ENCODE peak calls at places on chromosomes 11 and 22, in eight cellular contexts. W, C, X, F, S, J, K and G are unnamed samples.

GRCh38 chr11:95231881-95232605 is 1.0 kb upstream of the SESN3 start:
- DNase-seq in C (peak), W (no peak), F (peak), S (peak), K (peak), X (peak), J (peak), G (peak)

GRCh38 chr11:74268451-74268850 is 43.0 kb downstream of the P4HA3 start:
- DNase-seq in W (no peak), S (no peak), J (no peak), X (no peak), K (peak), C (no peak), F (no peak), G (no peak)

GRCh38 chr22:48722661-48723060 is 1105.0 kb downstream of the BRD1 start:
- DNase-seq in W (no peak), F (no peak), S (no peak), K (no peak), C (no peak), J (no peak), X (no peak), G (no peak)

GRCh38 chr11:70423523-70424505 is 25.5 kb downstream of the CTTN start:
- DNase-seq in J (no peak), X (no peak), K (peak), F (peak), S (peak), C (no peak), W (no peak), G (no peak)

GRCh38 chr22:25898707-25899365 is 156.8 kb downstream of the MYO18B start:
- DNase-seq in S (no peak), K (peak), W (no peak), C (peak), X (no peak), J (no peak), F (no peak), G (no peak)

GRCh38 chr22:24370426-24370825 is 57.0 kb upstream of the ADORA2A start:
- DNase-seq in X (no peak), J (no peak), K (no peak), F (no peak), W (no peak), S (peak), C (no peak), G (no peak)

GRCh38 chr11:118113031-118113430 is 26.3 kb upstream of the SMIM35 start:
- DNase-seq in S (no peak), J (no peak), K (no peak), W (no peak), X (no peak), C (no peak), F (no peak), G (no peak)

GRCh38 chr11:62725686-62726085 is 1.6 kb downstream of the HNRNPUL2 start:
- DNase-seq in F (no peak), X (no peak), K (no peak), J (no peak), C (no peak), W (no peak), S (peak), G (no peak)

GRCh38 chr22:20653012-20653794 is 120.7 kb upstream of the SERPIND1 start:
- DNase-seq in C (no peak), S (no peak), X (no peak), F (no peak), J (no peak), W (no peak), K (no peak), G (no peak)

GRCh38 chr11:124760205-124760652 is 1.9 kb downstream of the ESAM start:
- DNase-seq in J (no peak), K (no peak), X (no peak), C (no peak), W (no peak), S (no peak), F (no peak), G (no peak)

GRCh38 chr11:2355000-2355644 is 22.0 kb upstream of the CD81 start:
- DNase-seq in W (no peak), J (no peak), F (no peak), S (no peak), K (peak), X (no peak), C (no peak), G (no peak)

GRCh38 chr11:119983240-119983732 is 154.6 kb downstream of the TRIM29 start:
- DNase-seq in J (no peak), F (no peak), C (no peak), X (no peak), W (no peak), K (no peak), S (no peak), G (no peak)

GRCh38 chr11:43947003-43947500 is 4.6 kb downstream of the C11orf96 start:
- DNase-seq in S (no peak), W (no peak), K (peak), X (no peak), F (no peak), J (no peak), C (no peak), G (no peak)